ENCODE peak calls at places on chromosomes 12 and 14, in six cellular contexts. One of them, this sample, is unnamed.

GRCh38 chr14:64234877-64235651 is 59.1 kb downstream of the ESR2 start:
- DNase-seq in endothelial cell: no peak
- DNase-seq in foreskin fibroblast: no peak
- DNase-seq in HFF-Myc: no peak
- DNase-seq in nephron progenitor cell: no peak
- DNase-seq in GM20000: no peak
- DNase-seq in this sample: peak; percentile 46

GRCh38 chr14:101221549-101222160 is 318.1 kb upstream of the RTL1 start:
- DNase-seq in HFF-Myc: no peak
- DNase-seq in foreskin fibroblast: no peak
- DNase-seq in endothelial cell: no peak
- DNase-seq in GM20000: no peak
- DNase-seq in nephron progenitor cell: no peak
- DNase-seq in this sample: no peak

GRCh38 chr14:75186953-75187352 is 10.5 kb upstream of the TMED10 start:
- DNase-seq in HFF-Myc: no peak
- DNase-seq in nephron progenitor cell: no peak
- DNase-seq in endothelial cell: no peak
- DNase-seq in foreskin fibroblast: no peak
- DNase-seq in GM20000: no peak
- DNase-seq in this sample: no peak

GRCh38 chr14:51922624-51923023 is 62.2 kb downstream of the GNG2 start:
- DNase-seq in nephron progenitor cell: peak; percentile 8
- DNase-seq in foreskin fibroblast: no peak
- DNase-seq in GM20000: no peak
- DNase-seq in endothelial cell: peak; percentile 7
- DNase-seq in HFF-Myc: no peak
- DNase-seq in this sample: no peak

GRCh38 chr12:94074970-94075695 is 73.2 kb upstream of the PLXNC1 start:
- DNase-seq in nephron progenitor cell: peak; percentile 41
- DNase-seq in GM20000: peak; percentile 20
- DNase-seq in foreskin fibroblast: peak; percentile 90
- DNase-seq in endothelial cell: peak; percentile 32
- DNase-seq in HFF-Myc: peak; percentile 50
- DNase-seq in this sample: peak; percentile 35

GRCh38 chr14:90785474-90785873 is 30.8 kb downstream of the TTC7B start:
- DNase-seq in foreskin fibroblast: peak; percentile 39
- DNase-seq in GM20000: no peak
- DNase-seq in HFF-Myc: peak; percentile 19
- DNase-seq in nephron progenitor cell: no peak
- DNase-seq in endothelial cell: no peak
- DNase-seq in this sample: no peak

GRCh38 chr12:109994262-109995175 is 1.6 kb downstream of the GIT2 start:
- DNase-seq in endothelial cell: no peak
- DNase-seq in HFF-Myc: no peak
- DNase-seq in GM20000: no peak
- DNase-seq in nephron progenitor cell: no peak
- DNase-seq in foreskin fibroblast: no peak
- DNase-seq in this sample: no peak

GRCh38 chr12:52494518-52494917 is 1.5 kb upstream of the KRT6A start:
- DNase-seq in endothelial cell: no peak
- DNase-seq in nephron progenitor cell: no peak
- DNase-seq in foreskin fibroblast: peak; percentile 25
- DNase-seq in HFF-Myc: no peak
- DNase-seq in GM20000: no peak
- DNase-seq in this sample: no peak

GRCh38 chr14:87351007-87351406 is 642.0 kb downstream of the GALC start:
- DNase-seq in nephron progenitor cell: no peak
- DNase-seq in endothelial cell: no peak
- DNase-seq in HFF-Myc: no peak
- DNase-seq in GM20000: no peak
- DNase-seq in foreskin fibroblast: no peak
- DNase-seq in this sample: no peak

GRCh38 chr12:106329231-106329985 is 26.9 kb downstream of the TCP11L2 start:
- DNase-seq in GM20000: no peak
- DNase-seq in endothelial cell: no peak
- DNase-seq in HFF-Myc: no peak
- DNase-seq in foreskin fibroblast: peak; percentile 43
- DNase-seq in nephron progenitor cell: no peak
- DNase-seq in this sample: no peak

GRCh38 chr12:544941-545635 is 85.3 kb downstream of the B4GALNT3 start:
- DNase-seq in GM20000: no peak
- DNase-seq in nephron progenitor cell: no peak
- DNase-seq in endothelial cell: no peak
- DNase-seq in HFF-Myc: no peak
- DNase-seq in foreskin fibroblast: no peak
- DNase-seq in this sample: no peak

GRCh38 chr12:47938093-47938492 is 25.3 kb upstream of the TMEM106C start:
- DNase-seq in GM20000: no peak
- DNase-seq in HFF-Myc: peak; percentile 39
- DNase-seq in nephron progenitor cell: no peak
- DNase-seq in endothelial cell: no peak
- DNase-seq in foreskin fibroblast: peak; percentile 50
- DNase-seq in this sample: no peak

GRCh38 chr12:40168868-40169267 is 55.9 kb upstream of the LRRK2 start:
- DNase-seq in GM20000: peak; percentile 56
- DNase-seq in foreskin fibroblast: no peak
- DNase-seq in endothelial cell: no peak
- DNase-seq in nephron progenitor cell: no peak
- DNase-seq in HFF-Myc: no peak
- DNase-seq in this sample: no peak

GRCh38 chr12:122995503-122996187 is 15.2 kb downstream of the ARL6IP4 start:
- DNase-seq in foreskin fibroblast: no peak
- DNase-seq in HFF-Myc: no peak
- DNase-seq in nephron progenitor cell: peak; percentile 33
- DNase-seq in endothelial cell: no peak
- DNase-seq in GM20000: no peak
- DNase-seq in this sample: no peak

GRCh38 chr12:125218952-125219351 is 153.7 kb downstream of the AACS start:
- DNase-seq in endothelial cell: no peak
- DNase-seq in HFF-Myc: no peak
- DNase-seq in GM20000: no peak
- DNase-seq in nephron progenitor cell: no peak
- DNase-seq in foreskin fibroblast: peak; percentile 48
- DNase-seq in this sample: no peak

GRCh38 chr12:57766464-57767311 is at the start of gene CYP27B1:
- DNase-seq in foreskin fibroblast: peak; percentile 57
- DNase-seq in nephron progenitor cell: peak; percentile 23
- DNase-seq in GM20000: no peak
- DNase-seq in HFF-Myc: no peak
- DNase-seq in endothelial cell: no peak
- DNase-seq in this sample: no peak

GRCh38 chr14:77315115-77315944 is 5.4 kb downstream of the POMT2 start:
- DNase-seq in GM20000: no peak
- DNase-seq in nephron progenitor cell: no peak
- DNase-seq in foreskin fibroblast: no peak
- DNase-seq in endothelial cell: no peak
- DNase-seq in HFF-Myc: no peak
- DNase-seq in this sample: no peak

GRCh38 chr14:77097006-77097688 is 911 bp upstream of the CIPC start:
- DNase-seq in foreskin fibroblast: no peak
- DNase-seq in GM20000: peak; percentile 20
- DNase-seq in endothelial cell: no peak
- DNase-seq in nephron progenitor cell: no peak
- DNase-seq in HFF-Myc: no peak
- DNase-seq in this sample: no peak

GRCh38 chr14:104964546-104964945 is 13.6 kb downstream of the AHNAK2 start:
- DNase-seq in GM20000: no peak
- DNase-seq in endothelial cell: no peak
- DNase-seq in nephron progenitor cell: no peak
- DNase-seq in foreskin fibroblast: no peak
- DNase-seq in HFF-Myc: no peak
- DNase-seq in this sample: peak; percentile 1

GRCh38 chr12:110903511-110903910 is 16.9 kb downstream of the MYL2 start:
- DNase-seq in nephron progenitor cell: no peak
- DNase-seq in HFF-Myc: no peak
- DNase-seq in GM20000: no peak
- DNase-seq in endothelial cell: no peak
- DNase-seq in foreskin fibroblast: no peak
- DNase-seq in this sample: no peak

GRCh38 chr12:121069206-121069605 is 30.2 kb upstream of the OASL start:
- DNase-seq in HFF-Myc: no peak
- DNase-seq in nephron progenitor cell: no peak
- DNase-seq in GM20000: no peak
- DNase-seq in endothelial cell: no peak
- DNase-seq in foreskin fibroblast: no peak
- DNase-seq in this sample: no peak
- TF ChIP-seq CTCF in HFF-Myc: no peak
- TF ChIP-seq CTCF in nephron progenitor cell: no peak
- TF ChIP-seq CTCF in GM20000: no peak
- TF ChIP-seq CTCF in endothelial cell: no peak
- TF ChIP-seq CTCF in foreskin fibroblast: no peak
- TF ChIP-seq CTCF in this sample: no peak

GRCh38 chr12:101824831-101825230 is 5.9 kb downstream of the GNPTAB start:
- DNase-seq in foreskin fibroblast: no peak
- DNase-seq in GM20000: no peak
- DNase-seq in HFF-Myc: no peak
- DNase-seq in nephron progenitor cell: no peak
- DNase-seq in endothelial cell: no peak
- DNase-seq in this sample: no peak

GRCh38 chr12:101823039-101823438 is 7.7 kb downstream of the GNPTAB start:
- DNase-seq in HFF-Myc: no peak
- DNase-seq in foreskin fibroblast: no peak
- DNase-seq in GM20000: no peak
- DNase-seq in endothelial cell: no peak
- DNase-seq in nephron progenitor cell: no peak
- DNase-seq in this sample: no peak

GRCh38 chr12:101819467-101819866 is 11.3 kb downstream of the GNPTAB start:
- DNase-seq in nephron progenitor cell: no peak
- DNase-seq in GM20000: peak; percentile 49
- DNase-seq in foreskin fibroblast: peak; percentile 25
- DNase-seq in endothelial cell: no peak
- DNase-seq in HFF-Myc: no peak
- DNase-seq in this sample: no peak

GRCh38 chr12:101826766-101827368 is 3.9 kb downstream of the GNPTAB start:
- DNase-seq in nephron progenitor cell: no peak
- DNase-seq in HFF-Myc: no peak
- DNase-seq in endothelial cell: no peak
- DNase-seq in GM20000: no peak
- DNase-seq in foreskin fibroblast: no peak
- DNase-seq in this sample: no peak

GRCh38 chr12:101823891-101824290 is 6.9 kb downstream of the GNPTAB start:
- DNase-seq in nephron progenitor cell: peak; percentile 7
- DNase-seq in endothelial cell: peak; percentile 33
- DNase-seq in HFF-Myc: peak; percentile 24
- DNase-seq in foreskin fibroblast: peak; percentile 30
- DNase-seq in GM20000: peak; percentile 63
- DNase-seq in this sample: peak; percentile 38
- TF ChIP-seq CTCF in nephron progenitor cell: peak; percentile 11
- TF ChIP-seq CTCF in endothelial cell: peak; percentile 61
- TF ChIP-seq CTCF in HFF-Myc: no peak
- TF ChIP-seq CTCF in foreskin fibroblast: no peak
- TF ChIP-seq CTCF in GM20000: no peak
- TF ChIP-seq CTCF in this sample: peak; percentile 43

GRCh38 chr12:16622315-16622714 is 16.4 kb upstream of the LMO3 start:
- DNase-seq in endothelial cell: no peak
- DNase-seq in nephron progenitor cell: no peak
- DNase-seq in HFF-Myc: no peak
- DNase-seq in GM20000: no peak
- DNase-seq in foreskin fibroblast: no peak
- DNase-seq in this sample: no peak
- TF ChIP-seq CTCF in endothelial cell: no peak
- TF ChIP-seq CTCF in nephron progenitor cell: no peak
- TF ChIP-seq CTCF in HFF-Myc: no peak
- TF ChIP-seq CTCF in GM20000: no peak
- TF ChIP-seq CTCF in foreskin fibroblast: no peak
- TF ChIP-seq CTCF in this sample: no peak

GRCh38 chr14:68231832-68232642 is 412.5 kb downstream of the RAD51B start:
- DNase-seq in endothelial cell: no peak
- DNase-seq in GM20000: no peak
- DNase-seq in nephron progenitor cell: no peak
- DNase-seq in foreskin fibroblast: peak; percentile 47
- DNase-seq in HFF-Myc: no peak
- DNase-seq in this sample: no peak
- TF ChIP-seq CTCF in endothelial cell: no peak
- TF ChIP-seq CTCF in GM20000: no peak
- TF ChIP-seq CTCF in nephron progenitor cell: no peak
- TF ChIP-seq CTCF in foreskin fibroblast: no peak
- TF ChIP-seq CTCF in HFF-Myc: no peak
- TF ChIP-seq CTCF in this sample: no peak

DNA sequence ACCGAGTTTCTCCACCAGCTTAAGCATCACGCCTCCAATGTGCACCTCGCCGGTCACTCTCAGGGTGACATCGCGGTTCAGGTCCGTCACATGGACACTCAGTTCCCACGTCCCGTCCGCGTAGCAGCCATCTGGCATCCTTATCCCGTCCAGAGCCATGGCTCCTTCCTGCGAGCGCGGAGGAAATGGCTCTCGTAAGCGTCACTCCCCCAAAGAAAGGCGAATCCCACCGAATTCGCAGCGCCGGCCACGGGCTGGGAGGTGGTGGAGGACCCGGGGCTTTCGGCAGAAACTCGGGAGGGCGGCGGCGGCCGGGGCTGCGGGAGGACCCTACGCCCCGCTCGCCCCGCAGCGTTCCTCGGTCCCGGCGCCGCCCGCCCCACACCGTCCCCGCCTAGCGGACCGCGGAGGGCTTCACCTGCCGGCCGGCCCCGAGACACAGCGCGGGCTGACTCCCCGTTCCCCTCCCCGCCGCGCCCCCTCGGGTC is 396 bp downstream of the FERMT2 start:
- DNase-seq in HFF-Myc: peak; percentile 32
- DNase-seq in endothelial cell: peak; percentile 58
- DNase-seq in GM20000: peak; percentile 62
- DNase-seq in nephron progenitor cell: peak; percentile 71
- DNase-seq in foreskin fibroblast: peak; percentile 69
- DNase-seq in this sample: peak; percentile 71
- TF ChIP-seq CTCF in HFF-Myc: no peak
- TF ChIP-seq CTCF in endothelial cell: no peak
- TF ChIP-seq CTCF in GM20000: no peak
- TF ChIP-seq CTCF in nephron progenitor cell: no peak
- TF ChIP-seq CTCF in foreskin fibroblast: no peak
- TF ChIP-seq CTCF in this sample: peak; percentile 9